ENCODE peak calls at places on chromosomes 6 and 20, in eight cellular contexts. H is effector memory CD8-positive, alpha-beta T cell; T is PC-9; V is activated T-cell treated with anti-CD3 and anti-CD28 coated beads for 1 hour; S is heart right ventricle; N is AML-193; B is A549; M is OCI-LY7. J is an unnamed sample.

GRCh38 chr6:32973934-32974333 is 5.5 kb downstream of the BRD2 start:
- DNase-seq in S (no peak), B (peak), V (no peak), T (no peak), M (peak), N (peak), H (no peak), J (no peak)

GRCh38 chr6:109469591-109470189 is 13.3 kb downstream of the ZBTB24 start:
- DNase-seq in N (no peak), H (no peak), S (no peak), M (no peak), T (no peak), B (no peak), V (no peak), J (no peak)

GRCh38 chr6:46777476-46778346 is 15.5 kb upstream of the MEP1A start:
- DNase-seq in B (no peak), T (no peak), V (no peak), S (no peak), H (no peak), M (no peak), N (no peak), J (no peak)

GRCh38 chr6:143901885-143902708 is 37.8 kb downstream of the ZC2HC1B start:
- DNase-seq in N (no peak), V (no peak), M (no peak), H (no peak), S (no peak), B (no peak), T (no peak), J (no peak)

GRCh38 chr20:23145281-23145700 is 59.2 kb upstream of the CD93 start:
- DNase-seq in M (no peak), H (no peak), B (no peak), T (no peak), V (no peak), S (no peak), N (no peak), J (no peak)

GRCh38 chr20:2700913-2701620 is 8.5 kb downstream of the EBF4 start:
- DNase-seq in V (no peak), M (no peak), H (no peak), N (no peak), S (no peak), B (no peak), T (no peak), J (no peak)

GRCh38 chr6:111107589-111107988 is 20.3 kb downstream of the SLC16A10 start:
- DNase-seq in V (no peak), S (no peak), H (no peak), M (no peak), B (no peak), T (no peak), N (no peak), J (no peak)

GRCh38 chr20:20549267-20549612 is 163.2 kb downstream of the RALGAPA2 start:
- DNase-seq in B (no peak), S (no peak), N (no peak), T (no peak), M (no peak), H (no peak), V (no peak), J (no peak)

GRCh38 chr6:91088515-91088914 is 501.6 kb upstream of the MAP3K7 start:
- DNase-seq in H (no peak), V (no peak), S (no peak), N (no peak), B (no peak), T (no peak), M (no peak), J (no peak)

GRCh38 chr20:46979603-46980241 is 85.1 kb downstream of the EYA2 start:
- DNase-seq in B (no peak), M (peak), N (no peak), S (no peak), H (no peak), V (no peak), T (no peak), J (no peak)

GRCh38 chr6:56096454-56096853 is 150.9 kb downstream of the COL21A1 start:
- DNase-seq in V (no peak), M (no peak), B (no peak), T (no peak), N (no peak), S (no peak), H (no peak), J (no peak)

GRCh38 chr6:43924222-43924702 is 154.3 kb downstream of the VEGFA start:
- DNase-seq in H (peak), N (peak), B (no peak), M (no peak), T (no peak), S (no peak), V (peak), J (no peak)

GRCh38 chr6:149450679-149451360 is 34.0 kb downstream of the ZC3H12D start:
- DNase-seq in M (no peak), B (no peak), H (no peak), S (peak), N (no peak), T (no peak), V (no peak), J (no peak)